ENCODE peak calls at places on chromosomes 12 and 14, in four cellular contexts. J, S, X and O are unnamed samples.

GRCh38 chr14:89455412-89455811 is 38.4 kb upstream of the FOXN3 start:
- DNase-seq in X (no peak), S (peak), J (no peak), O (no peak)

GRCh38 chr12:12992418-12993175 is 7.5 kb downstream of the HEBP1 start:
- DNase-seq in J (no peak), X (peak), S (no peak), O (no peak)

GRCh38 chr14:92755495-92755894 is 7.1 kb upstream of the LGMN start:
- DNase-seq in S (no peak), J (no peak), X (no peak), O (no peak)

GRCh38 chr12:109619002-109619604 is 45.5 kb downstream of the MVK start:
- DNase-seq in S (no peak), X (no peak), J (no peak), O (no peak)

GRCh38 chr12:46585854-46586621 is 213.5 kb upstream of the SLC38A2 start:
- DNase-seq in X (peak), S (peak), J (no peak), O (peak)

GRCh38 chr12:84136862-84137367 is 775.7 kb downstream of the SLC6A15 start:
- DNase-seq in X (peak), J (no peak), S (no peak), O (no peak)

GRCh38 chr14:54221971-54222370 is 174.8 kb upstream of the CDKN3 start:
- DNase-seq in S (no peak), X (no peak), J (no peak), O (no peak)

GRCh38 chr14:76919431-76919810 is 93.2 kb downstream of the LRRC74A start:
- DNase-seq in J (no peak), S (peak), X (no peak), O (no peak)

GRCh38 chr12:75977952-75978671 is 53.5 kb downstream of the PHLDA1 start:
- DNase-seq in S (peak), X (peak), J (peak), O (peak)

GRCh38 chr12:51023625-51024395 is 2.4 kb downstream of the SLC11A2 start:
- DNase-seq in J (no peak), X (no peak), S (no peak), O (no peak)

GRCh38 chr12:28869197-28869596 is 279.9 kb upstream of the FAR2 start:
- DNase-seq in S (no peak), X (peak), J (no peak), O (no peak)

GRCh38 chr14:72617391-72618011 is 276.4 kb downstream of the DPF3 start:
- DNase-seq in X (no peak), J (no peak), S (no peak), O (no peak)